ENCODE peak calls at places on chromosome 19, in eight cellular contexts. D is stimulated activated CD4-positive, alpha-beta T cell treated with anti-CD3 and anti-CD28 coated beads, Interleukin-4, amount 100 ng/mL, for 1 hour; K is NCI-H748 treated with DMSO at 0.1 percent for 48 hours; U is left ventricle myocardium inferior; C is WTC11; S is foreskin fibroblast; P is effector CD4-positive, alpha-beta T cell; F is mucosa of gallbladder. R is an unnamed sample.

GRCh38 chr19:35295792-35296462 is 4.0 kb downstream of the MAG start:
- DNase-seq in U (no peak), K (no peak), P (peak; percentile 17), D (no peak), C (peak; percentile 48), S (no peak), F (no peak), R (no peak)

GRCh38 chr19:19459099-19459498 is 53.6 kb downstream of the GATAD2A start:
- DNase-seq in P (no peak), K (no peak), S (no peak), D (no peak), F (no peak), C (no peak), U (no peak), R (no peak)

GRCh38 chr19:17677002-17677401 is 11.2 kb downstream of the UNC13A start:
- DNase-seq in P (no peak), D (no peak), F (no peak), S (no peak), C (peak; percentile 45), U (no peak), K (no peak), R (no peak)

GRCh38 chr19:16363133-16363851 is 38.7 kb downstream of the KLF2 start:
- DNase-seq in D (no peak), S (no peak), C (no peak), F (peak; percentile 86), U (no peak), K (no peak), P (no peak), R (no peak)

GRCh38 chr19:53328967-53329366 is 4.6 kb upstream of the ZNF845 start:
- DNase-seq in F (peak; percentile 14), D (no peak), P (no peak), S (peak; percentile 21), U (peak; percentile 70), K (no peak), C (peak; percentile 68), R (no peak)

GRCh38 chr19:5492281-5492812 is 37.1 kb downstream of the ZNRF4 start:
- DNase-seq in S (no peak), F (no peak), C (no peak), K (no peak), U (no peak), P (no peak), D (no peak), R (peak; percentile 42)

GRCh38 chr19:47445937-47446402 is 25.7 kb downstream of the SLC8A2 start:
- DNase-seq in C (peak; percentile 53), S (no peak), P (peak; percentile 58), D (peak; percentile 66), F (no peak), U (no peak), K (peak; percentile 38), R (peak; percentile 75)

GRCh38 chr19:48961051-48961649 is 4.0 kb upstream of the FTL start:
- DNase-seq in C (no peak), S (no peak), D (no peak), K (no peak), F (no peak), P (no peak), U (no peak), R (peak; percentile 35)

GRCh38 chr19:8731428-8732169 is 10.2 kb downstream of the OR2Z1 start:
- DNase-seq in S (no peak), C (no peak), U (no peak), K (no peak), F (no peak), D (peak; percentile 3), P (no peak), R (no peak)

GRCh38 chr19:5953680-5954213 is 24.2 kb downstream of the RANBP3 start:
- DNase-seq in D (peak; percentile 36), C (no peak), P (no peak), K (no peak), F (no peak), U (no peak), S (no peak), R (no peak)

GRCh38 chr19:16615788-16616187 is 12.2 kb downstream of the MED26 start:
- DNase-seq in F (no peak), S (no peak), U (no peak), D (no peak), P (no peak), K (no peak), C (no peak), R (no peak)

GRCh38 chr19:46901701-46902401 is 41.1 kb downstream of the ARHGAP35 start:
- DNase-seq in F (no peak), C (no peak), P (no peak), U (no peak), K (no peak), S (no peak), D (no peak), R (no peak)

GRCh38 chr19:45455707-45456499 is 11.9 kb upstream of the FOSB start:
- DNase-seq in U (peak; percentile 85), F (peak; percentile 94), D (peak; percentile 49), K (no peak), S (peak; percentile 99), P (peak; percentile 63), C (peak; percentile 78), R (peak; percentile 36)